ENCODE peak calls at places on chromosomes 5 and 9, in five cellular contexts. One of them, this sample, is unnamed.

GRCh38 chr5:140753561-140753960 is 32.4 kb upstream of the PCDHA1 start:
- DNase-seq in A549: no peak
- DNase-seq in A172: no peak
- DNase-seq in fibroblast of pulmonary artery: no peak
- DNase-seq in activated T-cell treated with anti-CD3 and anti-CD28 coated beads for 24 hours: no peak
- DNase-seq in this sample: no peak

GRCh38 chr9:14993061-14993800 is 83.0 kb upstream of the FREM1 start:
- DNase-seq in fibroblast of pulmonary artery: peak
- DNase-seq in activated T-cell treated with anti-CD3 and anti-CD28 coated beads for 24 hours: peak
- DNase-seq in A172: peak
- DNase-seq in A549: peak
- DNase-seq in this sample: no peak

GRCh38 chr9:128820665-128821583 is 2.6 kb downstream of the ENDOG start:
- DNase-seq in fibroblast of pulmonary artery: no peak
- DNase-seq in activated T-cell treated with anti-CD3 and anti-CD28 coated beads for 24 hours: no peak
- DNase-seq in A172: no peak
- DNase-seq in A549: no peak
- DNase-seq in this sample: no peak

GRCh38 chr5:132293992-132294727 is at the start of gene SLC22A4:
- DNase-seq in activated T-cell treated with anti-CD3 and anti-CD28 coated beads for 24 hours: peak
- DNase-seq in A549: peak
- DNase-seq in fibroblast of pulmonary artery: peak
- DNase-seq in A172: peak
- DNase-seq in this sample: peak

GRCh38 chr9:99096409-99096808 is 8.5 kb upstream of the TGFBR1 start:
- DNase-seq in A172: no peak
- DNase-seq in activated T-cell treated with anti-CD3 and anti-CD28 coated beads for 24 hours: no peak
- DNase-seq in fibroblast of pulmonary artery: no peak
- DNase-seq in A549: no peak
- DNase-seq in this sample: no peak

GRCh38 chr9:8835291-8835690 is 1035.7 kb upstream of the DMAC1 start:
- DNase-seq in A172: no peak
- DNase-seq in activated T-cell treated with anti-CD3 and anti-CD28 coated beads for 24 hours: no peak
- DNase-seq in A549: no peak
- DNase-seq in fibroblast of pulmonary artery: no peak
- DNase-seq in this sample: no peak

GRCh38 chr9:4126996-4127395 is 172.9 kb downstream of the GLIS3 start:
- DNase-seq in activated T-cell treated with anti-CD3 and anti-CD28 coated beads for 24 hours: no peak
- DNase-seq in fibroblast of pulmonary artery: peak
- DNase-seq in A172: no peak
- DNase-seq in A549: no peak
- DNase-seq in this sample: no peak

GRCh38 chr5:96817496-96817895 is 9.8 kb upstream of the ERAP1 start:
- DNase-seq in fibroblast of pulmonary artery: no peak
- DNase-seq in A549: no peak
- DNase-seq in A172: no peak
- DNase-seq in activated T-cell treated with anti-CD3 and anti-CD28 coated beads for 24 hours: no peak
- DNase-seq in this sample: no peak

GRCh38 chr9:107283621-107284616 is 840 bp downstream of the RAD23B start:
- DNase-seq in activated T-cell treated with anti-CD3 and anti-CD28 coated beads for 24 hours: peak
- DNase-seq in A549: peak
- DNase-seq in A172: peak
- DNase-seq in fibroblast of pulmonary artery: peak
- DNase-seq in this sample: peak

This sample was measured in HEK293T.